ENCODE peak calls at places on chromosomes 1 and 21, in five cellular contexts. W, X, Z, B and H are unnamed samples.

GRCh38 chr1:161439280-161440232 is 65.7 kb upstream of the FCGR2A start:
- DNase-seq in Z (peak), X (peak), B (peak), W (peak), H (no peak)

GRCh38 chr1:91091812-91092211 is 70.0 kb upstream of the ZNF644 start:
- DNase-seq in W (no peak), B (no peak), Z (no peak), X (no peak), H (no peak)

GRCh38 chr1:181159451-181160151 is 71.1 kb downstream of the IER5 start:
- DNase-seq in W (no peak), X (peak), B (peak), Z (no peak), H (no peak)

GRCh38 chr1:52659356-52659755 is 26.4 kb downstream of the SHISAL2A start:
- DNase-seq in B (no peak), Z (no peak), X (no peak), W (no peak), H (no peak)

GRCh38 chr1:182520746-182521145 is 68.3 kb downstream of the RNASEL start:
- DNase-seq in X (no peak), W (no peak), B (peak), Z (no peak), H (no peak)

GRCh38 chr21:25518491-25518911 is 88.8 kb downstream of the MRPL39 start:
- DNase-seq in X (no peak), Z (no peak), B (no peak), W (peak), H (peak)

GRCh38 chr1:84339503-84339902 is 38.0 kb downstream of the SAMD13 start:
- DNase-seq in B (peak), Z (no peak), X (no peak), W (no peak), H (no peak)

GRCh38 chr21:29193907-29194306 is 63.5 kb downstream of the MAP3K7CL start:
- DNase-seq in B (no peak), Z (no peak), X (no peak), W (no peak), H (no peak)

GRCh38 chr21:32281531-32281930 is 2.7 kb upstream of the MIS18A start:
- DNase-seq in X (no peak), Z (no peak), B (no peak), W (no peak), H (no peak)

GRCh38 chr1:30536530-30536929 is 186.9 kb downstream of the MATN1 start:
- DNase-seq in B (no peak), Z (peak), W (no peak), X (no peak), H (no peak)

GRCh38 chr21:41360072-41360821 is 1.6 kb upstream of the MX2 start:
- DNase-seq in W (peak), B (peak), X (peak), Z (peak), H (no peak)

GRCh38 chr1:226882631-226883409 is 12.4 kb downstream of the PSEN2 start:
- DNase-seq in X (peak), W (no peak), Z (no peak), B (peak), H (no peak)

GRCh38 chr1:222167111-222167510 is 380.8 kb downstream of the HHIPL2 start:
- DNase-seq in X (peak), Z (no peak), B (peak), W (peak), H (peak)

GRCh38 chr1:200437556-200438203 is 27.8 kb upstream of the ZNF281 start:
- DNase-seq in B (peak), Z (no peak), W (no peak), X (no peak), H (no peak)

GRCh38 chr1:12678350-12678749 is 34.5 kb downstream of the AADACL4 start:
- DNase-seq in X (no peak), Z (no peak), W (no peak), B (no peak), H (no peak)

GRCh38 chr1:44660176-44660575 is 14.1 kb downstream of the TMEM53 start:
- DNase-seq in X (peak), B (no peak), W (no peak), Z (peak), H (no peak)

GRCh38 chr1:46223472-46223943 is 20.4 kb downstream of the LURAP1 start:
- DNase-seq in W (peak), B (peak), X (peak), Z (peak), H (peak)

GRCh38 chr1:93615201-93616150 is 66.2 kb downstream of the BCAR3 start:
- DNase-seq in W (no peak), Z (no peak), X (peak), B (peak), H (no peak)

GRCh38 chr21:15080504-15080903 is 15.7 kb upstream of the NRIP1 start:
- DNase-seq in B (no peak), W (no peak), X (no peak), Z (no peak), H (no peak)

GRCh38 chr1:4402032-4402431 is 252.4 kb upstream of the AJAP1 start:
- DNase-seq in Z (no peak), W (no peak), B (no peak), X (no peak), H (no peak)

GRCh38 chr21:35191754-35192153 is 142.7 kb upstream of the RUNX1 start:
- DNase-seq in Z (no peak), W (no peak), X (no peak), B (no peak), H (no peak)

GRCh38 chr1:31560394-31560793 is 15.9 kb upstream of the TINAGL1 start:
- DNase-seq in Z (no peak), B (no peak), X (no peak), W (no peak), H (no peak)

GRCh38 chr1:89705901-89706699 is 73.2 kb downstream of the LRRC8C start:
- DNase-seq in X (no peak), Z (no peak), W (no peak), B (no peak), H (no peak)

GRCh38 chr1:171107257-171107940 is 16.7 kb downstream of the FMO3 start:
- DNase-seq in W (no peak), Z (no peak), X (no peak), B (peak), H (no peak)

GRCh38 chr1:192183788-192184187 is 25.5 kb downstream of the RGS18 start:
- DNase-seq in W (no peak), Z (no peak), B (no peak), X (no peak), H (no peak)

GRCh38 chr1:204080163-204080903 is 7.4 kb downstream of the SOX13 start:
- DNase-seq in W (peak), X (peak), Z (peak), B (peak), H (no peak)

DNA sequence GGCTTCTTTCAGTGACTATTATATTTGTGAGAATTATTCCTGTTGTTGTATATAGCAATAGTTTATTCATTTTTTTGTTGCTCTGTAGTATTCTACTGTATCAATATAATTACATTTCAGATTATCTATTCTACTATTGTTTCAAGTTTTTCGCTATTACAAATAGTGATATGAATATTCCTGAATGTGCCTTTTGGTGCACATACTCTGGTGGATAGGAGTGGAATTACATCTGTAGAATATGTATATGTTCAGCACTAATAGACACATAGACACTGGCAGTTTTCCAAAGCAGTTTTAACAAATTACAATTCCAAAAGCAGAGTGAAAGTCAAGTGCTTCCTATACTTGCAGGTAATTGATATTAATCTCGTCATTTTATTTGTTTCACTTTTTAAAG is 696.2 kb upstream of the PRMT6 start:
- DNase-seq in X (no peak), W (no peak), B (no peak), Z (no peak), H (no peak)
- TF ChIP-seq CTCF in X (no peak), W (no peak), B (peak), Z (peak), H (peak)

DNA sequence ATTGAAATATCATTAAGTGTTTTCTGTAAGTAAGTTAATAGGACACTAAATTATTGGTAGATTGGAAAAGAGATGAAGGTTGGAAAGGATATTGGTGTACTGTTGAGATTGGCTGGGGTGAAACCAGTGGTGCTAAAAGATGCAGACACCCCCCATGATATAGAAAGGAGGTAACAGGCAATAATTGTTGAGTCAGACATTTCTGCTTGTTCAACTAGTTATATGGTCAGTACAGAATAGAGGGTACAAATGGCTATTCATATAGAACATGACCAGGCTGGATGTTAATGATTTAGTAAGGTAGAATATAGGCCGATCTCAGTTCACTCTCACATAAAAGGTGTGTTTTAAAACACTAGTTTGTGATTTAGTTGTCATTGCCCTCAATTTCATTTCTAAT is 104.5 kb downstream of the POU2F1 start:
- DNase-seq in X (no peak), B (no peak), W (no peak), Z (no peak), H (no peak)
- TF ChIP-seq CTCF in X (no peak), B (no peak), W (no peak), Z (no peak), H (no peak)

DNA sequence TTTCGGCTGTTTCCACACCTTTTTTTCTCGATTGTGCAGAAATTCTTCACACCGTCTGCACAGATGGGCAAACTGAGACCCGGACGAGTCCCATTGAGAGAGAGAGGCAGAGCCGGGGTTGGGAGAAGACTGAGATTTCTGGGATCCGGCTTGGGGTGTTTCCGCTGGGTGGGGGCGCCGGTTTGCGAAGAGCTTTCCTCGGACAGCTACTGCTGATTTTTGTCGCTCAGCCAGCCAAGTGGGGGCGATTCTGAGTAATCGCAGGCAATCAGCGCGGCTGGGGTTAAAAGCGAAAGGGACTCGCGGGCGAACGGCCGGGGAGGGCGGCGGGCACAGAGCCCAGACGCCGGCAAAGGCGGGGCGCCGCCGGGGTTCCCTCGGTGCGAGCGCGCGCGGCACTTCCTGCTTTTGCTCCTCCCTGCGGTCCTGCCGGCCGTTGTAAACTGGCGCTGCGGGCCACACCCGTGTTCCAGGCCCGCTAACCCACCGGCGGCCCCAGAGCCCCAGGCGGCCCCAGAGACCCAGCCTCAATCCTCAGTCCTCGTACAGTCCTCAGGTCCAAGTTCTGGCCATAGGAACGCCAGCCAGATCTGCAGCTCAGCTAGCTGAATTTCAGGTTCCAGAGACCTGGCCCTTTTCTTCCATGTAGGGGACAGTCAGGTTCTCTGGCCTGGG is 32.4 kb upstream of the JUN start:
- DNase-seq in Z (peak), W (peak), X (peak), B (peak), H (peak)
- TF ChIP-seq CTCF in Z (no peak), W (no peak), X (no peak), B (peak), H (no peak)

DNA sequence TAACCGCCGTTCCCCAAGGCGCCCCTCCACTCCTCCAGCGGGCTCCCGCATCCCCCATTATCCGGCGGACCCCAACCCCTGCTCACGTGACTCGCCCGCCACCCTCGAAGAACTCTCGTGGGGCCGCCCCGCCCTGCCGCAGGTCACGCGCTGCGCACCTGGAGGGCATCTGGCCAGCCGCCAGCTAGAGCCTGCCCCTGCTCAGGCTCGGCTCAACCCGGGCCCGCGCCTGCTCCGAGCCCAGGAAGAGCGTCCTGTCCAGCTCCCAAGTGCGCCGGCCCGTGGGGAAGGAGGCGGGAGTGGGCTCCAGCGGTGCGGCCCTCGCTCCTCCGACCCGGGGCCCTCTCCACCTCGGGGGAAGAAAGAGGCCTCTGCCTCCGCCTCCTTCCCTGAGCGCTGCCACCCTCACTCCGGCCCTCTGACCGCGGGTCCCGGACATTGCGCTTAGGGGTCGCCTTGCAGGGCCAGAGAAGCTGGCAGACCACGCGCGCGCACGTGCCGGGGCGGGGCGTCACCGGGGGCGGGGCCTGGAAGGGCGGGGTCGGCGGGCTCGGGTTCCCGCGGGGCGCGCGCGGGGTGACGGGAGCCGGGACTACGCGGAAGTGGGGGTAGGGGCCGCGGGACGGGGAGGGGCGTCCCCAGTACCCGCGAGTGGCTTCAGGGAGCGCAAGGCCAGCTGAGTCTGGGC is 28.4 kb downstream of the HMGN2 start:
- DNase-seq in X (peak), B (peak), W (peak), Z (peak), H (peak)
- TF ChIP-seq CTCF in X (no peak), B (no peak), W (no peak), Z (no peak), H (peak)

GRCh38 chr1:103267893-103268292 is 159.6 kb upstream of the COL11A1 start:
- DNase-seq in X (no peak), W (peak), B (no peak), Z (no peak), H (no peak)
- TF ChIP-seq CTCF in X (no peak), W (no peak), B (no peak), Z (no peak), H (no peak)